ENCODE peak calls at places on chromosome 11, in ten cellular contexts. K, F, M, J, O, Y, S, X, B and E are unnamed samples.

GRCh38 chr11:92130432-92130831 is 94.2 kb upstream of the FAT3 start:
- DNase-seq in K (no peak), F (no peak), M (no peak), J (no peak), O (no peak), Y (no peak), S (peak; percentile 10), X (no peak), B (no peak), E (no peak)

GRCh38 chr11:65574963-65575567 is 788 bp upstream of the EHBP1L1 start:
- DNase-seq in K (no peak), F (no peak), M (no peak), J (no peak), O (no peak), Y (no peak), S (no peak), X (no peak), B (peak; percentile 48), E (no peak)

GRCh38 chr11:70908223-70908622 is 344.2 kb downstream of the SHANK2 start:
- DNase-seq in K (no peak), F (no peak), M (no peak), J (no peak), O (no peak), Y (no peak), S (no peak), X (no peak), B (no peak), E (no peak)

GRCh38 chr11:15276616-15277015 is 161.9 kb downstream of the INSC start:
- DNase-seq in K (no peak), F (no peak), M (no peak), J (no peak), O (peak; percentile 37), Y (no peak), S (no peak), X (no peak), B (peak; percentile 29), E (no peak)

GRCh38 chr11:81070948-81071347 is 1630.1 kb upstream of the TENM4 start:
- DNase-seq in K (no peak), F (no peak), M (no peak), J (no peak), O (no peak), Y (no peak), S (no peak), X (no peak), B (no peak), E (no peak)

GRCh38 chr11:93225642-93226041 is 27.9 kb upstream of the SLC36A4 start:
- DNase-seq in K (no peak), F (no peak), M (no peak), J (no peak), O (peak; percentile 42), Y (peak; percentile 11), S (peak; percentile 8), X (peak; percentile 19), B (peak; percentile 57), E (no peak)

GRCh38 chr11:73185680-73186293 is 32.3 kb upstream of the P2RY2 start:
- DNase-seq in K (peak; percentile 58), F (no peak), M (no peak), J (no peak), O (no peak), Y (peak; percentile 91), S (peak; percentile 79), X (peak; percentile 91), B (no peak), E (peak; percentile 27)

GRCh38 chr11:47943721-47944554 is 36.4 kb upstream of the PTPRJ start:
- DNase-seq in K (no peak), F (no peak), M (no peak), J (no peak), O (no peak), Y (no peak), S (no peak), X (no peak), B (no peak), E (no peak)

GRCh38 chr11:105899776-105900175 is 122.3 kb downstream of the MSANTD4 start:
- DNase-seq in K (no peak), F (no peak), M (no peak), J (no peak), O (no peak), Y (no peak), S (no peak), X (no peak), B (no peak), E (no peak)

GRCh38 chr11:1933416-1934325 is 13.5 kb upstream of the MRPL23 start:
- DNase-seq in K (no peak), F (no peak), M (peak; percentile 7), J (no peak), O (no peak), Y (no peak), S (no peak), X (no peak), B (no peak), E (no peak)